ENCODE peak calls at places on chromosomes 7 and 10, in nine cellular contexts. L is cardiac fibroblast; O is GM23248; U is effector CD4-positive, alpha-beta T cell; R is uterus; V is endothelial cell of umbilical vein; C is effector memory CD8-positive, alpha-beta T cell; D is AG08395; A is T follicular helper cell. J is an unnamed sample.

GRCh38 chr10:64316416-64316815 is 795.2 kb downstream of the REEP3 start:
- DNase-seq in L (no peak), O (no peak), U (no peak), R (no peak), V (no peak), C (no peak), D (no peak), A (no peak), J (no peak)

GRCh38 chr7:55127622-55128081 is 108.8 kb downstream of the EGFR start:
- DNase-seq in L (peak; percentile 87), O (peak; percentile 49), U (no peak), R (no peak), V (peak; percentile 97), C (no peak), D (no peak), A (no peak), J (no peak)

GRCh38 chr7:139370943-139371313 is 11.2 kb downstream of the LUC7L2 start:
- DNase-seq in L (no peak), O (no peak), U (no peak), R (no peak), V (no peak), C (no peak), D (no peak), A (no peak), J (no peak)

GRCh38 chr7:1200045-1200444 is 32.6 kb upstream of the UNCX start:
- DNase-seq in L (peak; percentile 73), O (peak; percentile 20), U (no peak), R (no peak), V (no peak), C (no peak), D (no peak), A (no peak), J (no peak)

GRCh38 chr10:78906734-78907385 is 161.9 kb upstream of the ZMIZ1 start:
- DNase-seq in L (no peak), O (no peak), U (no peak), R (no peak), V (no peak), C (no peak), D (no peak), A (no peak), J (no peak)

GRCh38 chr7:25901658-25902057 is 250.3 kb upstream of the NFE2L3 start:
- DNase-seq in L (no peak), O (no peak), U (no peak), R (no peak), V (no peak), C (no peak), D (no peak), A (no peak), J (no peak)

GRCh38 chr7:129780257-129781127 is 169.0 kb downstream of the NRF1 start:
- DNase-seq in L (no peak), O (peak; percentile 40), U (peak; percentile 60), R (no peak), V (no peak), C (peak; percentile 40), D (no peak), A (peak; percentile 59), J (peak; percentile 49)

GRCh38 chr7:138828302-138828701 is 30.3 kb upstream of the ATP6V0A4 start:
- DNase-seq in L (no peak), O (no peak), U (no peak), R (no peak), V (no peak), C (no peak), D (no peak), A (no peak), J (no peak)

GRCh38 chr7:16135628-16136027 is 285.7 kb downstream of the CRPPA start:
- DNase-seq in L (no peak), O (peak; percentile 2), U (no peak), R (no peak), V (no peak), C (no peak), D (no peak), A (no peak), J (no peak)

GRCh38 chr7:45267262-45267661 is 109.7 kb downstream of the RAMP3 start:
- DNase-seq in L (peak; percentile 2), O (peak; percentile 23), U (no peak), R (no peak), V (no peak), C (no peak), D (peak; percentile 31), A (no peak), J (no peak)

GRCh38 chr7:88761779-88762178 is 2.3 kb downstream of the ZNF804B start:
- DNase-seq in L (no peak), O (no peak), U (no peak), R (no peak), V (no peak), C (no peak), D (no peak), A (no peak), J (no peak)

GRCh38 chr7:82477733-82478515 is 34.3 kb upstream of the CACNA2D1 start:
- DNase-seq in L (no peak), O (no peak), U (no peak), R (no peak), V (no peak), C (no peak), D (no peak), A (no peak), J (no peak)

GRCh38 chr7:133650487-133651292 is 397.8 kb downstream of the EXOC4 start:
- DNase-seq in L (peak; percentile 60), O (peak; percentile 8), U (no peak), R (no peak), V (peak; percentile 4), C (no peak), D (no peak), A (no peak), J (no peak)

GRCh38 chr7:5420841-5421625 is 2.6 kb downstream of the TNRC18 start:
- DNase-seq in L (no peak), O (peak; percentile 61), U (no peak), R (no peak), V (peak; percentile 28), C (no peak), D (no peak), A (no peak), J (no peak)

GRCh38 chr7:128425851-128426250 is 16.1 kb upstream of the IMPDH1 start:
- DNase-seq in L (peak; percentile 77), O (peak; percentile 64), U (peak; percentile 75), R (peak; percentile 72), V (peak; percentile 69), C (peak; percentile 78), D (peak; percentile 84), A (peak; percentile 71), J (peak; percentile 62)